ENCODE peak calls at places on chromosomes 16 and 17, in nine cellular contexts. N is NCI-H524; Z is Ammon's horn; B is Kasumi-1; V is activated CD4-positive, alpha-beta T cell treated with anti-CD3 and anti-CD28 coated beads, Interleukin-2, amount 10 ng/mL, durations not matched to agents 7 days and 5 days; D is AG10803; X is kidney tubule cell; C is non-pigmented ciliary epithelial cell; E is T47D. F is an unnamed sample.

GRCh38 chr16:66324785-66325184 is 41.7 kb upstream of the CDH5 start:
- DNase-seq in V (no peak), X (peak; percentile 14), E (no peak), Z (peak; percentile 81), D (peak; percentile 6), N (peak; percentile 74), B (peak; percentile 17), C (no peak), F (peak; percentile 63)

GRCh38 chr17:33055171-33055611 is 63.5 kb downstream of the SPACA3 start:
- DNase-seq in V (no peak), Z (no peak), N (no peak), D (no peak), C (no peak), X (peak; percentile 73), E (no peak), B (no peak), F (no peak)

GRCh38 chr16:4700380-4700996 is 7.1 kb downstream of the NUDT16L1 start:
- DNase-seq in N (no peak), D (no peak), Z (no peak), C (no peak), X (peak; percentile 75), E (no peak), B (no peak), V (peak; percentile 62), F (no peak)

GRCh38 chr17:20805751-20806150 is 226.2 kb downstream of the CDRT15L2 start:
- DNase-seq in Z (no peak), D (no peak), X (no peak), C (no peak), N (no peak), V (no peak), B (no peak), E (no peak), F (no peak)

GRCh38 chr17:41016578-41017215 is 7.8 kb upstream of the KRTAP3-1 start:
- DNase-seq in X (no peak), C (no peak), E (no peak), D (no peak), Z (no peak), N (no peak), B (no peak), V (no peak), F (no peak)

GRCh38 chr17:16511515-16511914 is 19.5 kb upstream of the LRRC75A start:
- DNase-seq in V (no peak), B (no peak), X (no peak), N (no peak), Z (no peak), D (no peak), E (no peak), C (no peak), F (no peak)

GRCh38 chr17:81044764-81045589 is 10.0 kb downstream of the BAIAP2 start:
- DNase-seq in Z (peak; percentile 75), B (no peak), N (peak; percentile 94), D (peak; percentile 72), V (no peak), E (peak; percentile 86), C (peak; percentile 48), X (peak; percentile 96), F (peak; percentile 95)

GRCh38 chr17:8794636-8795035 is 4.5 kb downstream of the MFSD6L start:
- DNase-seq in D (no peak), X (no peak), Z (peak; percentile 32), E (no peak), N (no peak), V (no peak), C (no peak), B (no peak), F (no peak)

GRCh38 chr17:39166437-39167335 is 725 bp upstream of the ARL5C start:
- DNase-seq in D (no peak), B (peak; percentile 62), V (no peak), C (no peak), E (no peak), X (no peak), Z (no peak), N (peak; percentile 67), F (no peak)

GRCh38 chr17:29663155-29663554 is 40.4 kb upstream of the CORO6 start:
- DNase-seq in B (no peak), X (no peak), N (no peak), C (no peak), Z (peak; percentile 35), D (peak; percentile 65), V (no peak), E (no peak), F (no peak)

GRCh38 chr16:67708368-67708771 is 10.7 kb downstream of the GFOD2 start:
- DNase-seq in B (no peak), V (no peak), Z (no peak), X (no peak), D (peak; percentile 70), N (no peak), E (no peak), C (no peak), F (no peak)

GRCh38 chr17:9364837-9365430 is 210.7 kb downstream of the STX8 start:
- DNase-seq in N (peak; percentile 29), C (no peak), D (peak; percentile 72), B (no peak), Z (no peak), X (no peak), V (no peak), E (no peak), F (no peak)

GRCh38 chr17:83097831-83098230 is 18.4 kb downstream of the METRNL start:
- DNase-seq in Z (no peak), X (no peak), C (no peak), N (no peak), V (no peak), B (no peak), D (no peak), E (no peak), F (no peak)

GRCh38 chr17:2909164-2909852 is 113.1 kb downstream of the RAP1GAP2 start:
- DNase-seq in N (peak; percentile 59), D (no peak), X (no peak), B (no peak), V (no peak), E (no peak), C (no peak), Z (no peak), F (no peak)

GRCh38 chr17:21542991-21543390 is 149.3 kb upstream of the KCNJ18 start:
- DNase-seq in C (no peak), X (no peak), Z (no peak), D (no peak), N (no peak), B (no peak), E (no peak), V (no peak), F (no peak)

GRCh38 chr16:20383106-20384029 is 21.2 kb downstream of the PDILT start:
- DNase-seq in V (peak; percentile 57), N (peak; percentile 80), C (peak; percentile 26), B (peak; percentile 48), E (peak; percentile 45), X (peak; percentile 78), Z (peak; percentile 79), D (peak; percentile 60), F (peak; percentile 75)

GRCh38 chr16:48041861-48042435 is 113.8 kb downstream of the ABCC12 start:
- DNase-seq in N (peak; percentile 74), D (no peak), Z (no peak), X (peak; percentile 23), C (no peak), E (no peak), V (no peak), B (no peak), F (no peak)

GRCh38 chr17:14119546-14119945 is 50.2 kb downstream of the COX10 start:
- DNase-seq in X (no peak), N (no peak), B (no peak), Z (no peak), C (no peak), V (no peak), D (no peak), E (no peak), F (no peak)

GRCh38 chr17:45087978-45088377 is 26.9 kb downstream of the NMT1 start:
- DNase-seq in D (no peak), X (no peak), Z (no peak), B (no peak), E (no peak), V (no peak), C (no peak), N (no peak), F (no peak)

GRCh38 chr17:63439682-63440081 is 6.4 kb downstream of the CYB561 start:
- DNase-seq in N (no peak), D (peak; percentile 66), C (peak; percentile 48), E (no peak), X (no peak), Z (no peak), V (peak; percentile 58), B (no peak), F (no peak)

GRCh38 chr17:72602517-72603345 is 481.9 kb downstream of the SOX9 start:
- DNase-seq in B (no peak), V (no peak), Z (no peak), E (no peak), X (peak; percentile 87), C (no peak), N (no peak), D (peak; percentile 67), F (peak; percentile 95)

GRCh38 chr16:71762186-71762585 is 37.7 kb upstream of the PHLPP2 start:
- DNase-seq in V (no peak), B (no peak), Z (no peak), X (peak; percentile 13), D (peak; percentile 78), E (no peak), C (peak; percentile 54), N (no peak), F (no peak)

GRCh38 chr16:46883353-46883689 is 841 bp upstream of the GPT2 start:
- DNase-seq in B (no peak), N (no peak), D (no peak), Z (peak; percentile 63), E (no peak), C (no peak), X (no peak), V (no peak), F (no peak)